ENCODE peak calls at places on chromosomes 1 and 21, in four cellular contexts. K is endothelial cell, S is OCI-LY7, Z is Calu3. X is an unnamed sample.

GRCh38 chr1:26469558-26469957 is 2.7 kb upstream of the HMGN2 start:
- DNase-seq in S (no peak), K (no peak), Z (no peak), X (no peak)

GRCh38 chr1:205837380-205837970 is 12.5 kb downstream of the PM20D1 start:
- DNase-seq in Z (no peak), S (no peak), K (no peak), X (no peak)

GRCh38 chr1:45767035-45767434 is 16.6 kb upstream of the IPP start:
- DNase-seq in Z (no peak), S (no peak), K (no peak), X (no peak)

GRCh38 chr1:21641076-21641475 is 28.1 kb downstream of the RAP1GAP start:
- DNase-seq in K (no peak), S (no peak), Z (no peak), X (no peak)

GRCh38 chr1:234270103-234270502 is 103.2 kb upstream of the COA6 start:
- DNase-seq in S (no peak), Z (no peak), K (no peak), X (no peak)

GRCh38 chr1:30280572-30280971 is 442.8 kb downstream of the MATN1 start:
- DNase-seq in K (no peak), S (no peak), Z (no peak), X (no peak)

GRCh38 chr1:146034976-146035469 is 13.5 kb upstream of the HJV start:
- DNase-seq in S (peak; percentile 46), K (no peak), Z (peak; percentile 20), X (no peak)

GRCh38 chr1:157367091-157367739 is 185.1 kb downstream of the FCRL5 start:
- DNase-seq in S (no peak), Z (no peak), K (no peak), X (no peak)

GRCh38 chr1:172824199-172824598 is 165.3 kb downstream of the FASLG start:
- DNase-seq in S (no peak), K (no peak), Z (no peak), X (no peak)

GRCh38 chr1:23369335-23370013 is at the start of gene ZNF436:
- DNase-seq in Z (peak; percentile 31), K (peak; percentile 30), S (peak; percentile 29), X (no peak)

GRCh38 chr1:162113419-162113818 is 43.9 kb downstream of the NOS1AP start:
- DNase-seq in K (no peak), S (no peak), Z (no peak), X (no peak)

GRCh38 chr1:65317866-65318653 is 8.7 kb downstream of the DNAJC6 start:
- DNase-seq in Z (no peak), K (no peak), S (no peak), X (no peak)

GRCh38 chr1:27348861-27349783 is 7.3 kb downstream of the SYTL1 start:
- DNase-seq in Z (peak; percentile 60), K (peak; percentile 32), S (no peak), X (no peak)

GRCh38 chr21:43262427-43262826 is 93.6 kb downstream of the CRYAA start:
- DNase-seq in K (no peak), S (no peak), Z (no peak), X (no peak)

GRCh38 chr1:110605901-110606783 is at the start of gene KCNA2:
- DNase-seq in Z (no peak), K (peak; percentile 63), S (no peak), X (peak; percentile 62)

GRCh38 chr21:36319767-36320420 is at the start of gene MORC3:
- DNase-seq in S (peak; percentile 99), Z (peak; percentile 95), K (peak; percentile 98), X (peak; percentile 96)

GRCh38 chr1:232227171-232227740 is 402.7 kb downstream of the SIPA1L2 start:
- DNase-seq in K (no peak), Z (no peak), S (no peak), X (no peak)

GRCh38 chr1:201332021-201332420 is 45.5 kb downstream of the TNNT2 start:
- DNase-seq in K (no peak), Z (no peak), S (no peak), X (no peak)

GRCh38 chr1:85884372-85885035 is 176.3 kb upstream of the ZNHIT6 start:
- DNase-seq in K (no peak), Z (no peak), S (no peak), X (no peak)

GRCh38 chr1:160342953-160343869 is at the start of the genes COPA and NCSTN:
- DNase-seq in K (peak; percentile 87), S (peak; percentile 97), Z (peak; percentile 94), X (peak; percentile 86)
- TF ChIP-seq CTCF in K (no peak), S (no peak), Z (no peak), X (no peak)

GRCh38 chr1:204623894-204624361 is 61.6 kb downstream of the LRRN2 start:
- DNase-seq in S (peak; percentile 57), K (peak; percentile 62), Z (peak; percentile 55), X (no peak)
- TF ChIP-seq CTCF in S (peak; percentile 60), K (peak; percentile 52), Z (peak; percentile 54), X (peak; percentile 49)

DNA sequence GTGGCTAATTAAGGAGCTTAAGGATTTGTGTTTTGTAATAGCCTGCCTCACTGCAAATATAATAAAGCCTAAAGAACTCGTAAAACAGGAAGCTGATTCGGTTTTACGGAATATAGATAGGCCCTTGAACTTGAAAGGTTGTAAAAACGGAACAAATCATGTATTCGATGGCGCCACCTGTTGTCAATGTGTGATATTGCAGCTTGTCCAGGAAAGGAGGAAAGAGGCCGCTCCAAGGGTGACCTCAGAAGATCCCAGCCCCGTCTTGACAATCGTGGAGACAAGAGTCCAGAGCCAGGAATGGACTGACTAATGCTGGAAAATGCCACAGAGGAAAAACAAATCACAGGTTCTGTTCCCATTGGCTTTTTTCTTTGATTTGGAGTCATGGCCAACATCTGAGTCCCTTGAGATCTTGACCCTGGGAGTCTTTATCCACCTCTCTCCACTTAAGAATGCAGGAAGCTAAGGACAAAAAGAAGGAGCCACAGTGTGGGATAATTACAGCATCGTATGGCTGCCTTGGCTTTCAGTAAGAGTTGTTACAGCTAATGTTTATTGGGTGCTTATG is 7.0 kb upstream of the IGSF21 start:
- DNase-seq in K (peak; percentile 63), Z (peak; percentile 42), S (peak; percentile 58), X (peak; percentile 71)
- TF ChIP-seq CTCF in K (peak; percentile 89), Z (peak; percentile 40), S (peak; percentile 92), X (peak; percentile 84)

GRCh38 chr21:38669186-38669585 is 136.5 kb upstream of the ETS2 start:
- DNase-seq in Z (peak; percentile 15), K (peak; percentile 22), S (peak; percentile 19), X (no peak)
- TF ChIP-seq CTCF in Z (no peak), K (no peak), S (peak; percentile 65), X (peak; percentile 58)

DNA sequence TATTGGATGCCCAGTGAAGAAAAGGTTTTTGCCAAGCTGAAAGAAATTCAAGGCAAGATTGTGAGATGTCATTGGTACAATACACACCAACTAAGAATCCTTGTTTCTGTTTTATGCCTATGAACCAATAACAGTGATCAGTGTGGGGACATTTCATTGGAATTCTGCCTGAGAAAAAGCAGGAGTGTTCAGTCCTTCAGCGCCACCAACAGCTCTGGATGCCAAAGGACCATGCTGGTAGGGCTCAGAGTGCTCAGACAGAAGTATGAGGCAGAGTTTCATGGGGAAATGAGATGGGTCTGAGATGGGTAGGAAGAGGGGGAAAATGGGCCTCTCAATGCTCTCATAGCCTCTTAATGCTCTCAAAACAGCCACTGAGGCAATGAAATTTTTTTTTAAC is 56.5 kb downstream of the GABPA start:
- DNase-seq in S (no peak), K (no peak), Z (no peak), X (no peak)
- TF ChIP-seq CTCF in S (no peak), K (no peak), Z (no peak), X (no peak)

GRCh38 chr1:15876357-15876756 is 28.9 kb downstream of the SPEN start:
- DNase-seq in Z (no peak), K (peak; percentile 37), S (no peak), X (no peak)
- TF ChIP-seq CTCF in Z (no peak), K (peak; percentile 40), S (no peak), X (peak; percentile 52)

GRCh38 chr1:59776960-59777852 is 37.5 kb upstream of the HOOK1 start:
- DNase-seq in S (no peak), K (no peak), Z (no peak), X (no peak)

GRCh38 chr1:59775480-59775879 is 39.3 kb upstream of the HOOK1 start:
- DNase-seq in Z (no peak), S (no peak), K (no peak), X (no peak)

GRCh38 chr1:59779949-59780348 is 34.8 kb upstream of the HOOK1 start:
- DNase-seq in S (no peak), K (no peak), Z (peak; percentile 7), X (no peak)
- TF ChIP-seq CTCF in S (peak; percentile 33), K (peak; percentile 54), Z (no peak), X (peak; percentile 48)

GRCh38 chr1:117058810-117059209 is 1.3 kb upstream of the TTF2 start:
- DNase-seq in S (peak; percentile 25), Z (no peak), K (no peak), X (no peak)

GRCh38 chr1:117060441-117061317 is 553 bp downstream of the TTF2 start:
- DNase-seq in K (peak; percentile 40), Z (peak; percentile 4), S (peak; percentile 34), X (no peak)

GRCh38 chr1:117059334-117059677 is 820 bp upstream of the TTF2 start:
- DNase-seq in Z (peak; percentile 57), S (peak; percentile 85), K (peak; percentile 35), X (no peak)

GRCh38 chr1:117061986-117062415 is 1.9 kb downstream of the TTF2 start:
- DNase-seq in K (no peak), S (no peak), Z (no peak), X (no peak)

GRCh38 chr1:117059678-117060440 is at the start of gene TTF2:
- DNase-seq in K (peak; percentile 87), S (peak; percentile 99), Z (peak; percentile 91), X (peak; percentile 88)
- TF ChIP-seq CTCF in K (no peak), S (peak; percentile 21), Z (no peak), X (peak; percentile 40)

X was measured in neural crest cell.